ENCODE peak calls at places on chromosomes 13 and 19, in eight cellular contexts. W is A549, H is neural progenitor cell, C is transverse colon, S is heart left ventricle, P is lower leg skin, O is cardiac muscle cell, B is adrenal gland. L is an unnamed sample.

GRCh38 chr13:110238795-110239194 is 68.2 kb downstream of the COL4A1 start:
- DNase-seq in W (no peak), H (no peak), C (no peak), S (no peak), P (no peak), O (peak; percentile 48), B (no peak), L (no peak)

GRCh38 chr19:39499082-39499642 is 415 bp downstream of the DLL3 start:
- DNase-seq in W (no peak), H (peak; percentile 62), C (no peak), S (no peak), P (no peak), O (peak; percentile 23), B (no peak), L (no peak)

GRCh38 chr19:14149509-14149994 is 13.2 kb upstream of the ASF1B start:
- DNase-seq in W (no peak), H (no peak), C (peak; percentile 70), S (peak; percentile 88), P (peak; percentile 94), O (peak; percentile 82), B (no peak), L (peak; percentile 78)

GRCh38 chr13:28590450-28590849 is 68.5 kb upstream of the POMP start:
- DNase-seq in W (no peak), H (no peak), C (no peak), S (no peak), P (no peak), O (no peak), B (no peak), L (no peak)

GRCh38 chr19:12194827-12195500 is 32.1 kb downstream of the ZNF136 start:
- DNase-seq in W (no peak), H (no peak), C (peak; percentile 79), S (peak; percentile 86), P (peak; percentile 93), O (peak; percentile 85), B (peak; percentile 81), L (peak; percentile 55)

GRCh38 chr19:3132971-3133792 is 2.7 kb upstream of the GNA15 start:
- DNase-seq in W (no peak), H (no peak), C (peak; percentile 47), S (peak; percentile 74), P (no peak), O (peak; percentile 29), B (no peak), L (peak; percentile 7)

GRCh38 chr13:46575843-46576242 is 22.9 kb downstream of the LRCH1 start:
- DNase-seq in W (no peak), H (peak; percentile 41), C (no peak), S (no peak), P (no peak), O (peak; percentile 91), B (no peak), L (peak; percentile 96)

GRCh38 chr13:87295636-87296035 is 375.5 kb upstream of the SLITRK5 start:
- DNase-seq in W (no peak), H (no peak), C (no peak), S (no peak), P (no peak), O (no peak), B (no peak), L (no peak)

GRCh38 chr19:45103200-45103624 is 10.2 kb downstream of the PPP1R37 start:
- DNase-seq in W (no peak), H (no peak), C (no peak), S (no peak), P (no peak), O (peak; percentile 21), B (no peak), L (no peak)

GRCh38 chr13:51645154-51645650 is 60.9 kb downstream of the WDFY2 start:
- DNase-seq in W (no peak), H (no peak), C (no peak), S (no peak), P (no peak), O (peak; percentile 91), B (no peak), L (peak; percentile 74)

GRCh38 chr13:104450006-104450405 is 1383.8 kb upstream of the SLC10A2 start:
- DNase-seq in W (no peak), H (no peak), C (no peak), S (no peak), P (no peak), O (no peak), B (no peak), L (no peak)

GRCh38 chr13:60286707-60287106 is 110.3 kb upstream of the TDRD3 start:
- DNase-seq in W (no peak), H (no peak), C (no peak), S (no peak), P (no peak), O (no peak), B (no peak), L (no peak)

DNA sequence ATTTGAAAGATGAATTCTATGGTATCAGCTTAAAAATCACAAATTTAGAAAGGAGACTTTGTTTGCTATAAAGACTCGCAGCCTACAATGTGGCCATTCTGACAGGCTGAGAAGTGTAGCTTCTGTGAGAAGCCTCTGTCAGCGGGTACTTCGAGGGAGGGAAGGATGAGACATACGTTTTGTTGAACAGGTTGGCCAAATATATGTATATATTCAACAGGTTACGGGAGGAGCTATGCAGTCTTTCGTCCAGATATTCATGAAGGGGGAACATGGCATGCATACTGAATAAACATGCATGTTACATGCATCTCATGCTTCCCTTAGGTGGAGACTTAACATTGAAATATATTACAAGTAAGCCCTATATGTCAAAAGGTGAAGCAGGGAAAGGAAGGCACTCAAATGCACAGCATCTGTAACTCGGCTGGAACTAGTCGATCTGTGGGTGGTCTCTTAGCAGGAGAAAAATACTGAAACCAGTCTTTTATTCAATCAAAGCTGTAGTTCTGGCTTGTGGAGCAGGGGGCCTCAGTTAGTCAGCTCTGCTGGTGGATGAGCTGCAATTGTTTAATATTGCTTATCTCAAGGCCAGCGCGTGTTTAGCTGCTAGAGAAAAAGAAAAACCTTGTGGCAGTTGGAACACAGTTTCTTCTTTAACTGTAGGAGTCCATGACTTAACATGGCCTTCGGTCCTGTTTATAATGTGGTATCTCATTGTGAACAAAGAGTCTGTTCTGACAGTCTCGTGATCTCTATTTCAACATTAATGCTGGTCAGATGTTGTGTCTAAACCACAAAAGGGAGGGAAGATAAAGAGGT is 94.3 kb downstream of the FAM216B start:
- DNase-seq in W (no peak), H (peak; percentile 76), C (no peak), S (no peak), P (no peak), O (peak; percentile 82), B (no peak), L (peak; percentile 61)
- TF ChIP-seq CTCF in W (no peak), H (peak; percentile 51), C (no peak), S (no peak), P (no peak), O (peak; percentile 54), B (peak; percentile 14), L (peak; percentile 47)

GRCh38 chr13:19345916-19346422 is 164.3 kb upstream of the TUBA3C start:
- DNase-seq in W (no peak), H (no peak), C (no peak), S (no peak), P (no peak), O (no peak), B (no peak), L (no peak)
- H3K4me3 ChIP-seq in W (no peak overlapping the region), H (no peak overlapping the region), C (no peak overlapping the region), S (no peak overlapping the region), P (no peak overlapping the region), O (no peak overlapping the region), B (no peak overlapping the region), L (no peak overlapping the region)

DNA sequence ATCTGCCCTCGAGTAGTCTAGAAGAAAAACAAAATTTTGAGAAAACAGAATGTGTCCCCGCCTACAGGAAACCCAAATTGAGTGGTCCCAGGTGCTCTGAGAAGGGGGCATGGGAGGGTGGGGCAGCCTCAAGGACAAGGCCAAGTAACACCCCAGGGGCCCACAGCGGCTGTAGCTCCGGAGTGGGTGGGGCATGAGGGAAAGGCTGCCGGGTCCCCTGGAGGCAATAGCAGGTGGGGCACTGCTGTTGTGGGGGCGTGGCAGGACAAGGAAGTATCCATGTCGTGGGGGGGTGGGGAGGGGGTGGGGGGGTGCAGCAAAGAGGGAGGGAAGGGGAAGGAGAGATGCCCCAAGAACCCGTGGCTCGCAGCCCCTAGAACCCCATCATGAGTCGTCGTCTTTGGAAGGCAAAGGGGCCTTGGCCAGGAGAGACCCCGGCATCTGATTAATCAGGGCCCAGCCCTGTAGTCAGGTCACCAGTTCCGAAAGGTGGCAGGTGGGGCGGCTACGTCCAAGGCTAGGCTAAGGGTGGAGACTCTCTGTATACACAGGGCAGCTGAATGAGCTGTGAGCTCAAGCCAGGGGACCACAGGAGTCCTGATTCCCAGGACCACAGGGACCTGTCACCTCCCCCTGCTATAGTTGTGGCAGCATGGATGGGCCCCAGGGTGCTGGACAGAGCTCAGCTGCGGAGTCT is 7.5 kb upstream of the ISYNA1 start:
- DNase-seq in W (no peak), H (no peak), C (peak; percentile 49), S (no peak), P (no peak), O (no peak), B (no peak), L (no peak)
- TF ChIP-seq CTCF in W (no peak), H (no peak), C (no peak), S (no peak), P (no peak), O (no peak), B (no peak), L (no peak)

GRCh38 chr19:22421797-22422196 is 349 bp downstream of the ZNF98 start:
- DNase-seq in W (no peak), H (no peak), C (no peak), S (peak; percentile 20), P (no peak), O (no peak), B (no peak), L (no peak)
- H3K4me3 ChIP-seq in W (no peak overlapping the region), H (no peak overlapping the region), C (no peak overlapping the region), S (no peak overlapping the region), P (no peak overlapping the region), O (no peak overlapping the region), B (no peak overlapping the region), L (no peak overlapping the region)

DNA sequence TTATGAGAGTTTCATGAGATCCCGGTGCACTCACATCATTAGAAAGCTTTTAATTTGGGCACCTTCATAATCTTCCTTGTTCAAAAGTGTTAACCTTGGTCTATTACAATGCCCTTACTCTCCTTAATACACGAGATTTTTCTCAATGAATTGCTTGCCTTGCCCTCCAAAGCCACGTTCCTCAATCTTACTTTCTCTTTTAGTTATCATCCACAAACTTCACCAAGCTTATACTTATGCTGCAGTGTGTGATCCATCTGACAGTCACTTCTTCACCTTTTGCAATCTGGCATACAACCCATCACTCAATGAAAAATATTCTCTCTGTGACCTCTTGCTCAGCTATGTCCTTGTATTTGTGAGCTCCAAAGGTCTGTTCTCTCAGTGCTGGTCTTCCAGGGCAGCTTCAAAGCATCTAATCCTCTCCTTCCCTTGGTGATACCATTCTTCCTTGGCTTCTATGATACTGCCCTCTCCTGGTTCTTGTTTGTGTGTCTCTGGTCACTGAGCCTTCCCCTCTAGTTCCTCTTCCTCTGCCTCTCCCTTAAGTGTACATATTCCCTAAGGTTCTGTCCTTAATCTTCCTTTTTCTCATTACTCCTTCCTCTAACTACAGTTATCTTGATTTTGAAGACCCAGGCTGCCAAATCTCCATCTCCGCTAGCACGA is 202.2 kb upstream of the STARD13 start:
- DNase-seq in W (no peak), H (peak; percentile 23), C (no peak), S (no peak), P (no peak), O (peak; percentile 68), B (no peak), L (peak; percentile 80)
- TF ChIP-seq CTCF in W (no peak), H (peak; percentile 34), C (peak; percentile 29), S (peak; percentile 38), P (no peak), O (peak; percentile 48), B (peak; percentile 5), L (peak; percentile 74)

L was measured in fibroblast of the aortic adventitia.